ENCODE peak calls at places on chromosome 13, in eight cellular contexts. P is CD8-positive, alpha-beta memory T cell; D is ascending aorta; C is testis; Q is naive thymus-derived CD4-positive, alpha-beta T cell; J is cardiac muscle cell; N is spleen; L is heart right ventricle. F is an unnamed sample.
A peak's percentile ranks its signal among the peaks of the same experiment; 100 is the strongest.

GRCh38 chr13:35349673-35350278 is 126.7 kb downstream of the MAB21L1 start:
- DNase-seq in N (no peak), D (no peak), Q (no peak), J (peak; percentile 25), P (no peak), C (no peak), L (no peak), F (no peak)

GRCh38 chr13:59680429-59681024 is 483.2 kb downstream of the DIAPH3 start:
- DNase-seq in D (no peak), P (no peak), N (no peak), Q (no peak), L (no peak), C (no peak), J (peak; percentile 49), F (no peak)

GRCh38 chr13:43880451-43880850 is 747 bp downstream of the LACC1 start:
- DNase-seq in L (no peak), C (no peak), P (no peak), Q (no peak), D (no peak), N (no peak), J (no peak), F (no peak)

GRCh38 chr13:77751513-77752456 is 54.3 kb downstream of the SLAIN1 start:
- DNase-seq in L (no peak), Q (peak; percentile 46), N (no peak), J (peak; percentile 62), D (no peak), P (peak; percentile 2), C (peak; percentile 55), F (no peak)

GRCh38 chr13:42283574-42283973 is 11.6 kb downstream of the AKAP11 start:
- DNase-seq in C (no peak), Q (no peak), P (no peak), J (no peak), L (no peak), N (no peak), D (no peak), F (no peak)

GRCh38 chr13:51643114-51643881 is 59.0 kb downstream of the WDFY2 start:
- DNase-seq in C (no peak), J (peak; percentile 85), Q (no peak), D (no peak), P (no peak), L (no peak), N (no peak), F (no peak)

GRCh38 chr13:40185393-40185792 is 481.0 kb downstream of the FOXO1 start:
- DNase-seq in L (no peak), P (no peak), D (no peak), J (no peak), N (no peak), C (no peak), Q (no peak), F (no peak)

GRCh38 chr13:102983496-102983895 is 82.7 kb downstream of the SLC10A2 start:
- DNase-seq in D (no peak), L (no peak), P (no peak), J (no peak), Q (no peak), C (no peak), N (no peak), F (no peak)

GRCh38 chr13:79662882-79663281 is 181.9 kb downstream of the NDFIP2 start:
- DNase-seq in Q (no peak), C (no peak), P (no peak), J (peak; percentile 18), L (peak; percentile 21), D (no peak), N (no peak), F (no peak)

GRCh38 chr13:72437458-72437857 is 290.0 kb downstream of the MZT1 start:
- DNase-seq in Q (no peak), D (no peak), L (no peak), J (no peak), C (no peak), N (no peak), P (no peak), F (no peak)

GRCh38 chr13:33761744-33762143 is 56.2 kb upstream of the RFC3 start:
- DNase-seq in L (no peak), N (no peak), D (no peak), J (peak; percentile 8), P (no peak), Q (no peak), C (peak; percentile 33), F (no peak)

GRCh38 chr13:40565282-40566148 is 100.9 kb downstream of the FOXO1 start:
- DNase-seq in N (no peak), J (no peak), Q (no peak), P (no peak), L (no peak), C (no peak), D (no peak), F (no peak)

GRCh38 chr13:111006508-111007031 is 91.7 kb upstream of the ANKRD10 start:
- DNase-seq in J (peak; percentile 94), D (peak; percentile 73), C (peak; percentile 87), L (peak; percentile 70), Q (no peak), N (no peak), P (no peak), F (peak; percentile 90)

GRCh38 chr13:48506092-48506701 is 26.7 kb downstream of the RCBTB2 start:
- DNase-seq in D (no peak), P (no peak), C (no peak), L (peak; percentile 33), N (peak; percentile 83), J (no peak), Q (no peak), F (no peak)

GRCh38 chr13:53622431-53622830 is 593.8 kb downstream of the OLFM4 start:
- DNase-seq in P (no peak), C (no peak), D (no peak), L (no peak), N (no peak), J (no peak), Q (no peak), F (no peak)

GRCh38 chr13:39422845-39423565 is 180.0 kb downstream of the LHFPL6 start:
- DNase-seq in L (no peak), C (no peak), P (no peak), D (no peak), N (no peak), Q (no peak), J (peak; percentile 67), F (no peak)

GRCh38 chr13:48853381-48854102 is 122.2 kb upstream of the FNDC3A start:
- DNase-seq in Q (no peak), C (no peak), D (no peak), J (peak; percentile 39), L (no peak), N (no peak), P (no peak), F (no peak)

GRCh38 chr13:97307096-97307495 is 85.0 kb downstream of the MBNL2 start:
- DNase-seq in L (no peak), J (no peak), P (no peak), N (no peak), D (no peak), Q (no peak), C (no peak), F (no peak)

GRCh38 chr13:97306646-97307045 is 84.5 kb downstream of the MBNL2 start:
- DNase-seq in D (no peak), C (no peak), L (no peak), J (peak; percentile 45), N (no peak), P (no peak), Q (no peak), F (no peak)

GRCh38 chr13:97307544-97307881 is 85.4 kb downstream of the MBNL2 start:
- DNase-seq in P (no peak), D (no peak), Q (no peak), L (no peak), N (no peak), J (no peak), C (no peak), F (no peak)

GRCh38 chr13:97307882-97308624 is 85.9 kb downstream of the MBNL2 start:
- DNase-seq in J (peak; percentile 63), P (no peak), N (no peak), L (peak; percentile 48), Q (no peak), C (peak; percentile 70), D (no peak), F (peak; percentile 65)

GRCh38 chr13:97306106-97306505 is 84.0 kb downstream of the MBNL2 start:
- DNase-seq in P (no peak), Q (no peak), C (no peak), N (no peak), D (no peak), J (no peak), L (no peak), F (no peak)
- H3K4me1 ChIP-seq in P (peaks cover 7% of the 10 kb centered on the region), Q (no peaks in the 10 kb centered on the region), C (peaks cover 23% of the 10 kb centered on the region), N (peaks cover 19% of the 10 kb centered on the region), D (peaks cover 16% of the 10 kb centered on the region), J (peaks cover 19% of the 10 kb centered on the region), L (peaks cover 83% of the 10 kb centered on the region), F (peaks cover 26% of the 10 kb centered on the region)

DNA sequence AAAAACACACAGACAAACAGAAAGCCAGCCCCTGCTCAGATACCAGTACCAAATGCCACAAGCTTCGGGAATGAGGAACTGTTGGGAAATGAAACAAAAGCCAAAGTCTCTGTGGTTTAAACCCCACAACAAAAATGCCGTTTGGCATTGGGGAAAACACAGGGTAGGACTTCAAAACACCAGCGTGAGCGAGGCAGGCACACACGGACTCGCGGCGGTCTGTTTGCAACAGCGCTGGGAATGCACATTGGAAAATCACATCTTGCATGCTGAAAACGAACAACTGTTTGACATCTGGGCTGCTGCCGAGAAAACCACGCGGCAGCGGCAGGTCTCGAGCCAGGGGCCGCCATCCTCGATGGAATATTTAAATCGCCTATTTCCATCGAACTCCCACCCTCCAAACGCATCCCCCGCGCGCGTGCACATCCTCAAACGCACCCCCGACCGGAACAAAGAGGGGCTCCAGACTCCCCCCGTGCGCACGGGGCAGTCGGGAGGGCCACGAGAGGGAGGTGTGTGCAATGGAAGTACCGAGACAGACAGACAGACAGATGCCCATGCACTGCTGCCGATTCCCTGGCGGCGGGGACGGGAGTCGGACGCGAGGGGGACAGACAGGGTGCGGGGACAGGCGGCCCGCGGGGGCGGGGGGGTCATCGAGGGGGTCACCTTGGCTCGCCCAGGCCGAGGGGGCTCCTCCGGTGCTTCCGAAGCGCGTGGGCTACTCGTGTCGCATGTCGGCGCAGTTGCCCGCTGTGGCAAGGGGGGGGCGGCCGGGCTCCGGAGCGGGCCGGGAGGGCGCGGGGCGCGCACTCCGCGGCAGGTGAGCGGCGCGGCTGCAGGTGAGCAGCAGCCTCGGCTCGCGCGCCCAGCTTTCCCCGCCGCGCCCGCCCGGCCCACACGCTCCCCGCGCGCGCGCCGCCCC is at the start of gene GPR12:
- DNase-seq in L (no peak), N (no peak), C (no peak), Q (no peak), J (peak; percentile 27), D (no peak), P (no peak), F (no peak)
- H3K4me3 ChIP-seq in L (peak within 1 kb of the TSS; percentile 42), N (peak within 1 kb of the TSS; percentile 66), C (peak within 1 kb of the TSS; percentile 37), Q (no peak within 1 kb of the TSS), J (peak within 1 kb of the TSS; percentile 32), D (peak within 1 kb of the TSS; percentile 55), P (no peak within 1 kb of the TSS), F (peak within 1 kb of the TSS; percentile 34)

DNA sequence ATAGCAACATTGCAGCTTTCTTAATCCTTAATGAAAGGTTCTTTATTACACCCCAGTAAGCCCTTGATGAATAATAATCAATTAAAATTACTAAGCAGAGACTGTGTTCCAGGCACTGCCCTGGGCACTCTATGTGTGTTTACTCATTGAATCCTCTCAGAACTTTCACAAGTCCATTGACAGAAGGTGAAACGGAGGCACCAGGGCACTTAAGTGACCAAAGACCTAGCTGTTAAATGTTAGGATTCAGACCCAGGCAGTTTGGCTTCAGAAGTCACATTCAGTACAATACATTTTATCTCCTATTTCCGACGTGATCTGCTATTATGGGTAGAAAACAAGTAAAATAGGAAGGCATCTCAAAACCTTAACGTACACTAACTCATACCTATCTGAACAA is 2.7 kb downstream of the GPR183 start:
- DNase-seq in C (no peak), D (no peak), N (no peak), Q (no peak), L (no peak), J (no peak), P (no peak), F (no peak)
- H3K4me1 ChIP-seq in C (no peaks in the 10 kb centered on the region), D (peaks cover 22% of the 10 kb centered on the region), N (peaks cover 17% of the 10 kb centered on the region), Q (peaks cover 48% of the 10 kb centered on the region), L (peaks cover 17% of the 10 kb centered on the region), J (peaks cover 33% of the 10 kb centered on the region), P (peaks cover 75% of the 10 kb centered on the region), F (peaks cover 13% of the 10 kb centered on the region)

GRCh38 chr13:75324413-75324940 is 157.5 kb downstream of the TBC1D4 start:
- DNase-seq in D (no peak), C (no peak), J (peak; percentile 13), N (no peak), P (no peak), Q (no peak), L (no peak), F (no peak)
- H3K4me3 ChIP-seq in D (no peak overlapping the region), C (no peak overlapping the region), J (no peak overlapping the region), N (peak overlapping the region; percentile 65), P (peak overlapping the region; percentile 7), Q (peak overlapping the region; percentile 40), L (no peak overlapping the region), F (no peak overlapping the region)

F was measured in right cardiac atrium.